ENCODE peak calls at places on chromosome 6, in five cellular contexts. X is lung, V is PC-9, O is hepatocyte, S is GM23338. H is an unnamed sample.
A peak's percentile ranks its signal among the peaks of the same experiment; 100 is the strongest.

GRCh38 chr6:43120938-43121913 is 45.1 kb downstream of the PTK7 start:
- DNase-seq in X (peak; percentile 41), V (peak; percentile 70), O (peak; percentile 87), S (no peak), H (peak; percentile 92)

GRCh38 chr6:18323935-18324707 is 59.8 kb upstream of the DEK start:
- DNase-seq in X (no peak), V (peak; percentile 27), O (peak; percentile 77), S (peak; percentile 83), H (peak; percentile 42)

GRCh38 chr6:142856857-142857608 is 87.9 kb downstream of the HIVEP2 start:
- DNase-seq in X (no peak), V (no peak), O (no peak), S (no peak), H (no peak)

GRCh38 chr6:130778946-130779657 is 48.1 kb upstream of the SMLR1 start:
- DNase-seq in X (no peak), V (no peak), O (no peak), S (no peak), H (no peak)

GRCh38 chr6:134447883-134448387 is 130.0 kb upstream of the SGK1 start:
- DNase-seq in X (no peak), V (no peak), O (no peak), S (no peak), H (peak; percentile 98)

GRCh38 chr6:153947817-153948447 is 91.1 kb upstream of the OPRM1 start:
- DNase-seq in X (no peak), V (peak; percentile 10), O (peak; percentile 60), S (peak; percentile 72), H (no peak)

GRCh38 chr6:20716865-20717264 is 182.6 kb downstream of the CDKAL1 start:
- DNase-seq in X (no peak), V (no peak), O (no peak), S (no peak), H (no peak)

GRCh38 chr6:47651505-47651944 is 46.9 kb upstream of the ADGRF4 start:
- DNase-seq in X (no peak), V (no peak), O (no peak), S (no peak), H (peak; percentile 64)

GRCh38 chr6:41824571-41825569 is 37.4 kb downstream of the TOMM6 start:
- DNase-seq in X (no peak), V (peak; percentile 11), O (peak; percentile 38), S (no peak), H (no peak)

GRCh38 chr6:3108746-3109414 is 9.6 kb upstream of the BPHL start:
- DNase-seq in X (no peak), V (no peak), O (peak; percentile 52), S (no peak), H (no peak)

GRCh38 chr6:97812940-97813339 is 529.9 kb upstream of the MMS22L start:
- DNase-seq in X (no peak), V (no peak), O (no peak), S (peak; percentile 54), H (peak; percentile 53)

GRCh38 chr6:36929607-36930006 is 24.9 kb upstream of the PI16 start:
- DNase-seq in X (no peak), V (no peak), O (no peak), S (no peak), H (no peak)

GRCh38 chr6:129698430-129698829 is 11.5 kb downstream of the ARHGAP18 start:
- DNase-seq in X (no peak), V (no peak), O (no peak), S (no peak), H (no peak)

GRCh38 chr6:14966111-14966901 is 279.6 kb upstream of the JARID2 start:
- DNase-seq in X (no peak), V (no peak), O (no peak), S (peak; percentile 63), H (no peak)

GRCh38 chr6:106476326-106477105 is 116.0 kb downstream of the CRYBG1 start:
- DNase-seq in X (no peak), V (no peak), O (no peak), S (no peak), H (peak; percentile 81)

GRCh38 chr6:95133578-95133977 is 443.8 kb upstream of the MANEA start:
- DNase-seq in X (no peak), V (no peak), O (peak; percentile 5), S (peak; percentile 32), H (peak; percentile 63)

GRCh38 chr6:147205690-147206600 is 1.7 kb downstream of the STXBP5 start:
- DNase-seq in X (no peak), V (no peak), O (no peak), S (no peak), H (no peak)

GRCh38 chr6:106069478-106069877 is 16.7 kb upstream of the PRDM1 start:
- DNase-seq in X (no peak), V (peak; percentile 26), O (peak; percentile 78), S (no peak), H (no peak)

GRCh38 chr6:109456710-109457595 is 1.4 kb upstream of the MICAL1 start:
- DNase-seq in X (peak; percentile 74), V (no peak), O (no peak), S (peak; percentile 19), H (no peak)

GRCh38 chr6:69145062-69145461 is 510.0 kb downstream of the ADGRB3 start:
- DNase-seq in X (no peak), V (no peak), O (no peak), S (no peak), H (no peak)

GRCh38 chr6:7152467-7152866 is 44.7 kb downstream of the RREB1 start:
- DNase-seq in X (no peak), V (no peak), O (no peak), S (peak; percentile 35), H (no peak)

GRCh38 chr6:7153807-7154206 is 46.0 kb downstream of the RREB1 start:
- DNase-seq in X (no peak), V (no peak), O (no peak), S (no peak), H (no peak)

GRCh38 chr6:7156666-7157278 is 49.0 kb downstream of the RREB1 start:
- DNase-seq in X (peak; percentile 70), V (no peak), O (no peak), S (no peak), H (peak; percentile 76)

GRCh38 chr6:7155871-7156579 is 48.3 kb downstream of the RREB1 start:
- DNase-seq in X (no peak), V (no peak), O (no peak), S (peak; percentile 31), H (no peak)

GRCh38 chr6:7154341-7155139 is 46.8 kb downstream of the RREB1 start:
- DNase-seq in X (no peak), V (no peak), O (no peak), S (no peak), H (no peak)
- H3K4me1 ChIP-seq in X (peaks cover 17% of the 10 kb centered on the region), V (peaks cover 36% of the 10 kb centered on the region), O (peaks cover 28% of the 10 kb centered on the region), S (peaks cover 54% of the 10 kb centered on the region), H (peaks cover 40% of the 10 kb centered on the region)

DNA sequence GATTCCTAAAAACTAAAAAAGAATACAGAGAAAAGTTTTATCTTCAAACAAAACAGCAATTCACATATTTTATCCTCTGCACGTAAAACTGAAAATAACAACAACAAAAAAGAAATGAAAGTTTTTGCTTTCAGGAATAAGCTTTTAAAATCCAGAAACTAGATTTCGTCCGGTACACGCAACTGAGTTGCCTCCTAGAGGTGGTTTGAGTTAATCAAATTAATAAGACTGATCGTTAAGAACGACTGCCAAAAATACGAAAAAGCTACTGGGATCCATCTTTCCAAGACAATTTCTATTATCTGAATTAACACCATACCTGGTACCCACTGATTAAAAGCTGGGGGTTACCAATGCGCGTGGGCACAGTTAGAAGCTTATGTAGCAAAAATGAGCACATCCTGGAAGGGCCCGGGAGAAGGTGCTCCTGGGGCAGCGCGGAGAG is 679 bp downstream of the PDCD2 start:
- DNase-seq in X (no peak), V (no peak), O (no peak), S (no peak), H (peak; percentile 7)
- TF ChIP-seq CTCF in X (no peak), V (peak; percentile 34), O (no peak), S (peak; percentile 35), H (no peak)

GRCh38 chr6:30200551-30201281 is 12.5 kb downstream of the TRIM26 start:
- DNase-seq in X (peak; percentile 28), V (no peak), O (no peak), S (no peak), H (no peak)

GRCh38 chr6:30195951-30196350 is 17.3 kb downstream of the TRIM26 start:
- DNase-seq in X (no peak), V (no peak), O (no peak), S (no peak), H (no peak)

GRCh38 chr6:30194797-30195690 is 18.2 kb downstream of the TRIM26 start:
- DNase-seq in X (no peak), V (no peak), O (no peak), S (no peak), H (no peak)

GRCh38 chr6:30196376-30196775 is 16.8 kb downstream of the TRIM26 start:
- DNase-seq in X (no peak), V (no peak), O (no peak), S (no peak), H (no peak)

DNA sequence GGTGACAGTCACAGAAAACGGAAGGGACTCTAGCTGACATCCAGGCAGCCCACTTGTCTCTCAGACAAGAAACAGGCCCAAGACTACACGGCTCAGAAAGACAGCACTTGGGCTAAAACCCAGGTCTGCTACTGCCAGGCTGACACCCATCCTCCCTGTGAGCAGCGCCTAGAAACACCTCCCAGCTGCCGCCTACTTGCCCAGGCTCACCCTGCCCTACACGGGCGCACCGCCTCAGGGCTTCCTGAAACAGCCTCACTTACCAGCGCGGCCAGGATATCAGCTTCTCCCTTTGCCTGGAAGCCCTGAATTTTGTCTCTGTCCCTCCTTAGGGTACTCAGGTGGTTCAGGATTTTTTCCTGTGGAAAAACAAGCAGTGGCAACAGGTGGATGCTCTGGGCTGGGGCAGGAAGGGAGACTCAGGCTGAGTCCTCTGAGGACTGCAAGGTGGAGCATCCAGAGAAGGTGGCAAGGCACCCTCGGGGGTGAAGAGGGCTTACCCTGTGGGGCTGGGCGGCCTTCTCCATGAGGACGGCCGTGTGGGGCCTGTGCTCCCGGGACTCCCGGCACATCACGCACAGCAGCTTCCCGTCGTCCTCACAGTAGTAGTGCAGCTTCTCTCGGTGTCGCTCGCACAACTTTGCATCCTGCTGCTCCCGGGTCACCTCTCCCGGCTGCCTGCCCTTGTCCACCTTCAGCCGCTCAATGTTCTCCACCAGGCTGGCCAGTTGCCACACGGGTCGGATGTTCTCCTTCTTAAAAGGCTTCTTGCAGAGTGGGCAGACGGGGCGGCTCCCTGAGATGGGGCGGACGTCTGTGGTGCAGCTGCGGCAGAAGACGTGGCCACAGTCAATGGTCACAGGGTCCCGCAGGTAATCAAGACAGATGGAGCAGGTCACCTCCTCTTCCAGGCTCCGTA is 14.8 kb downstream of the TRIM26 start:
- DNase-seq in X (no peak), V (no peak), O (no peak), S (no peak), H (no peak)
- H3K4me1 ChIP-seq in X (peaks cover 2% of the 10 kb centered on the region), V (no peaks in the 10 kb centered on the region), O (peaks cover 6% of the 10 kb centered on the region), S (peaks cover 23% of the 10 kb centered on the region), H (peaks cover 12% of the 10 kb centered on the region)

DNA sequence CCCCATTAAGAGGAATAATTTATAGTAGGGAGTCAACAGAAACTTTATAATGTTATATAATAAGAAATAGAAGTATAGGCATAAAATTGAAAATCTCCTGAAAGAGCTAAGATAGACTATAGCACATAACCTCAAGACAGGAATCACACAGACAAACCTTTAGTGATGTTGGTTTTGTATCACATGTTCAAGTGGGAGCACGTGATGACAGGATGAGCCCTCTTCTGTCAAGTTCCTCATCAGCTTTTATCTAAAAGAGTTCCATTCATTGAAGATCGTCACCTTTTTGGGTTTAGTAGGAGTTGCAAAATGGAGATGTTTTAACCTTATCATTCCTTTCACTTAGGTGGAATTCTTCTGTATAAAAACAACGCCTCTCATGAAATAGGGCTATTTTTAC is 127.0 kb downstream of the MCHR2 start:
- DNase-seq in X (no peak), V (no peak), O (no peak), S (no peak), H (no peak)
- TF ChIP-seq CTCF in X (no peak), V (no peak), O (no peak), S (no peak), H (no peak)

GRCh38 chr6:89563866-89564265 is 74.7 kb downstream of the LYRM2 start:
- DNase-seq in X (no peak), V (no peak), O (no peak), S (no peak), H (no peak)
- H3K4me1 ChIP-seq in X (peaks cover 8% of the 10 kb centered on the region), V (no peaks in the 10 kb centered on the region), O (peaks cover 30% of the 10 kb centered on the region), S (no peaks in the 10 kb centered on the region), H (no peaks in the 10 kb centered on the region)